ENCODE peak calls at places on chromosomes 2 and 18, in six cellular contexts. One of them, this sample, is unnamed.
A peak's percentile ranks its signal among the peaks of the same experiment; 100 is the strongest.

GRCh38 chr2:162424816-162425215 is 80.9 kb downstream of the GCA start:
- DNase-seq in astrocyte: no peak
- DNase-seq in mucosa of descending colon: no peak
- DNase-seq in esophagus squamous epithelium: no peak
- DNase-seq in sigmoid colon: no peak
- DNase-seq in spleen: no peak
- DNase-seq in this sample: no peak

GRCh38 chr2:101718993-101719571 is 21.6 kb downstream of the MAP4K4 start:
- DNase-seq in astrocyte: no peak
- DNase-seq in mucosa of descending colon: no peak
- DNase-seq in esophagus squamous epithelium: no peak
- DNase-seq in sigmoid colon: no peak
- DNase-seq in spleen: no peak
- DNase-seq in this sample: no peak

GRCh38 chr18:54269924-54270844 is 867 bp downstream of the POLI start:
- DNase-seq in astrocyte: peak; percentile 29
- DNase-seq in mucosa of descending colon: no peak
- DNase-seq in esophagus squamous epithelium: no peak
- DNase-seq in sigmoid colon: peak; percentile 80
- DNase-seq in spleen: peak; percentile 89
- DNase-seq in this sample: peak; percentile 7

GRCh38 chr2:189633392-189633811 is 27.9 kb upstream of the ASNSD1 start:
- DNase-seq in astrocyte: no peak
- DNase-seq in mucosa of descending colon: peak; percentile 24
- DNase-seq in esophagus squamous epithelium: no peak
- DNase-seq in sigmoid colon: no peak
- DNase-seq in spleen: no peak
- DNase-seq in this sample: no peak

GRCh38 chr2:28869494-28870145 is 489 bp downstream of the TRMT61B start:
- DNase-seq in astrocyte: no peak
- DNase-seq in mucosa of descending colon: peak; percentile 5
- DNase-seq in esophagus squamous epithelium: no peak
- DNase-seq in sigmoid colon: peak; percentile 66
- DNase-seq in spleen: peak; percentile 84
- DNase-seq in this sample: peak; percentile 6

GRCh38 chr18:8601277-8602032 is 7.8 kb upstream of the RAB12 start:
- DNase-seq in astrocyte: no peak
- DNase-seq in mucosa of descending colon: no peak
- DNase-seq in esophagus squamous epithelium: no peak
- DNase-seq in sigmoid colon: no peak
- DNase-seq in spleen: no peak
- DNase-seq in this sample: no peak

GRCh38 chr2:48444404-48444803 is 85.5 kb upstream of the STON1 start:
- DNase-seq in astrocyte: no peak
- DNase-seq in mucosa of descending colon: no peak
- DNase-seq in esophagus squamous epithelium: no peak
- DNase-seq in sigmoid colon: no peak
- DNase-seq in spleen: no peak
- DNase-seq in this sample: no peak

GRCh38 chr2:191538334-191538910 is 139.5 kb upstream of the NABP1 start:
- DNase-seq in astrocyte: no peak
- DNase-seq in mucosa of descending colon: no peak
- DNase-seq in esophagus squamous epithelium: no peak
- DNase-seq in sigmoid colon: no peak
- DNase-seq in spleen: no peak
- DNase-seq in this sample: no peak

GRCh38 chr2:238971318-238972145 is 123.6 kb downstream of the TWIST2 start:
- DNase-seq in astrocyte: no peak
- DNase-seq in mucosa of descending colon: no peak
- DNase-seq in esophagus squamous epithelium: no peak
- DNase-seq in sigmoid colon: no peak
- DNase-seq in spleen: no peak
- DNase-seq in this sample: no peak

GRCh38 chr2:55843096-55843991 is 80.2 kb downstream of the EFEMP1 start:
- DNase-seq in astrocyte: peak; percentile 94
- DNase-seq in mucosa of descending colon: peak; percentile 70
- DNase-seq in esophagus squamous epithelium: no peak
- DNase-seq in sigmoid colon: no peak
- DNase-seq in spleen: no peak
- DNase-seq in this sample: no peak

GRCh38 chr2:101704046-101704466 is 6.5 kb downstream of the MAP4K4 start:
- DNase-seq in astrocyte: peak; percentile 74
- DNase-seq in mucosa of descending colon: no peak
- DNase-seq in esophagus squamous epithelium: no peak
- DNase-seq in sigmoid colon: peak; percentile 82
- DNase-seq in spleen: no peak
- DNase-seq in this sample: no peak

GRCh38 chr2:31243053-31243452 is 9.1 kb downstream of the EHD3 start:
- DNase-seq in astrocyte: no peak
- DNase-seq in mucosa of descending colon: no peak
- DNase-seq in esophagus squamous epithelium: no peak
- DNase-seq in sigmoid colon: no peak
- DNase-seq in spleen: no peak
- DNase-seq in this sample: no peak

GRCh38 chr2:207683879-207684627 is 27.4 kb upstream of the CCNYL1 start:
- DNase-seq in astrocyte: peak; percentile 89
- DNase-seq in mucosa of descending colon: peak; percentile 14
- DNase-seq in esophagus squamous epithelium: no peak
- DNase-seq in sigmoid colon: no peak
- DNase-seq in spleen: no peak
- DNase-seq in this sample: no peak

GRCh38 chr2:9403924-9404323 is 19.4 kb downstream of the ITGB1BP1 start:
- DNase-seq in astrocyte: peak; percentile 56
- DNase-seq in mucosa of descending colon: no peak
- DNase-seq in esophagus squamous epithelium: no peak
- DNase-seq in sigmoid colon: peak; percentile 9
- DNase-seq in spleen: no peak
- DNase-seq in this sample: no peak

GRCh38 chr2:40666438-40666837 is 214.5 kb upstream of the SLC8A1 start:
- DNase-seq in astrocyte: peak; percentile 14
- DNase-seq in mucosa of descending colon: no peak
- DNase-seq in esophagus squamous epithelium: no peak
- DNase-seq in sigmoid colon: peak; percentile 69
- DNase-seq in spleen: no peak
- DNase-seq in this sample: no peak

GRCh38 chr18:35268811-35269210 is 21.2 kb downstream of the ZSCAN30 start:
- DNase-seq in astrocyte: no peak
- DNase-seq in mucosa of descending colon: no peak
- DNase-seq in esophagus squamous epithelium: no peak
- DNase-seq in sigmoid colon: no peak
- DNase-seq in spleen: no peak
- DNase-seq in this sample: no peak

GRCh38 chr18:71707400-71707799 is 836.7 kb downstream of the CBLN2 start:
- DNase-seq in astrocyte: no peak
- DNase-seq in mucosa of descending colon: no peak
- DNase-seq in esophagus squamous epithelium: no peak
- DNase-seq in sigmoid colon: no peak
- DNase-seq in spleen: no peak
- DNase-seq in this sample: no peak
- H3K9me3 ChIP-seq in astrocyte: no peaks in the 10 kb centered on the region
- H3K9me3 ChIP-seq in mucosa of descending colon: no peaks in the 10 kb centered on the region
- H3K9me3 ChIP-seq in esophagus squamous epithelium: no peaks in the 10 kb centered on the region
- H3K9me3 ChIP-seq in sigmoid colon: no peaks in the 10 kb centered on the region
- H3K9me3 ChIP-seq in spleen: no peaks in the 10 kb centered on the region
- H3K9me3 ChIP-seq in this sample: no peaks in the 10 kb centered on the region

GRCh38 chr18:2236232-2236631 is 335.1 kb downstream of the METTL4 start:
- DNase-seq in astrocyte: no peak
- DNase-seq in mucosa of descending colon: no peak
- DNase-seq in esophagus squamous epithelium: no peak
- DNase-seq in sigmoid colon: no peak
- DNase-seq in spleen: no peak
- DNase-seq in this sample: no peak
- H3K9me3 ChIP-seq in astrocyte: no peaks in the 10 kb centered on the region
- H3K9me3 ChIP-seq in mucosa of descending colon: no peaks in the 10 kb centered on the region
- H3K9me3 ChIP-seq in esophagus squamous epithelium: no peaks in the 10 kb centered on the region
- H3K9me3 ChIP-seq in sigmoid colon: no peaks in the 10 kb centered on the region
- H3K9me3 ChIP-seq in spleen: no peaks in the 10 kb centered on the region
- H3K9me3 ChIP-seq in this sample: no peaks in the 10 kb centered on the region

GRCh38 chr2:13686262-13686661 is 946.3 kb upstream of the LRATD1 start:
- DNase-seq in astrocyte: no peak
- DNase-seq in mucosa of descending colon: no peak
- DNase-seq in esophagus squamous epithelium: no peak
- DNase-seq in sigmoid colon: no peak
- DNase-seq in spleen: no peak
- DNase-seq in this sample: no peak
- H3K9me3 ChIP-seq in astrocyte: peaks cover 7% of the 10 kb centered on the region
- H3K9me3 ChIP-seq in mucosa of descending colon: peaks cover 69% of the 10 kb centered on the region
- H3K9me3 ChIP-seq in esophagus squamous epithelium: no peaks in the 10 kb centered on the region
- H3K9me3 ChIP-seq in sigmoid colon: no peaks in the 10 kb centered on the region
- H3K9me3 ChIP-seq in spleen: peaks cover 72% of the 10 kb centered on the region
- H3K9me3 ChIP-seq in this sample: no peaks in the 10 kb centered on the region

DNA sequence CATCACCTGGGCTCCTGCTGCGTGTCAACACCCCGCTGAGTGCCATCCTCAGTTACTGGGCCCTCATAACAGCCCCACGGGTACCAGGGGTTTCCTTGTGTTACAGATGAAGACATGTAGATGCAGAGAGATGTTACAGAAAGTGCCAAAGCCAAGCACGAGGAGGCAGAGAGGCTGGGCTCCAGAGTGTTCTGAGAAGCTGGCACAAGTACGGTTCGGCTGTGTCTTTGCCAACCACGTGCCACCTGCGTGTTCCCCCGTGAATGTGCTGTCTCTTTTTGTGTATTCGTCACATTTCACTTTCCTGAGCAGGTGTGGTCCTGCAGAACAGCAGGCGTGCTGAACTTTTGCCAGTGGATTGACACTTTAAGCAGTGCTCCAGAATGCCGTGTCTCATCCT is 124.6 kb downstream of the NCK2 start:
- DNase-seq in astrocyte: no peak
- DNase-seq in mucosa of descending colon: no peak
- DNase-seq in esophagus squamous epithelium: no peak
- DNase-seq in sigmoid colon: no peak
- DNase-seq in spleen: no peak
- DNase-seq in this sample: no peak
- H3K9me3 ChIP-seq in astrocyte: no peaks in the 10 kb centered on the region
- H3K9me3 ChIP-seq in mucosa of descending colon: no peaks in the 10 kb centered on the region
- H3K9me3 ChIP-seq in esophagus squamous epithelium: no peaks in the 10 kb centered on the region
- H3K9me3 ChIP-seq in sigmoid colon: no peaks in the 10 kb centered on the region
- H3K9me3 ChIP-seq in spleen: no peaks in the 10 kb centered on the region
- H3K9me3 ChIP-seq in this sample: no peaks in the 10 kb centered on the region

GRCh38 chr2:69177785-69178636 is 165.0 kb downstream of the ANTXR1 start:
- DNase-seq in astrocyte: peak; percentile 84
- DNase-seq in mucosa of descending colon: peak; percentile 76
- DNase-seq in esophagus squamous epithelium: peak; percentile 38
- DNase-seq in sigmoid colon: peak; percentile 97
- DNase-seq in spleen: peak; percentile 95
- DNase-seq in this sample: no peak
- H3K9me3 ChIP-seq in astrocyte: no peaks in the 10 kb centered on the region
- H3K9me3 ChIP-seq in mucosa of descending colon: no peaks in the 10 kb centered on the region
- H3K9me3 ChIP-seq in esophagus squamous epithelium: no peaks in the 10 kb centered on the region
- H3K9me3 ChIP-seq in sigmoid colon: no peaks in the 10 kb centered on the region
- H3K9me3 ChIP-seq in spleen: no peaks in the 10 kb centered on the region
- H3K9me3 ChIP-seq in this sample: no peaks in the 10 kb centered on the region

DNA sequence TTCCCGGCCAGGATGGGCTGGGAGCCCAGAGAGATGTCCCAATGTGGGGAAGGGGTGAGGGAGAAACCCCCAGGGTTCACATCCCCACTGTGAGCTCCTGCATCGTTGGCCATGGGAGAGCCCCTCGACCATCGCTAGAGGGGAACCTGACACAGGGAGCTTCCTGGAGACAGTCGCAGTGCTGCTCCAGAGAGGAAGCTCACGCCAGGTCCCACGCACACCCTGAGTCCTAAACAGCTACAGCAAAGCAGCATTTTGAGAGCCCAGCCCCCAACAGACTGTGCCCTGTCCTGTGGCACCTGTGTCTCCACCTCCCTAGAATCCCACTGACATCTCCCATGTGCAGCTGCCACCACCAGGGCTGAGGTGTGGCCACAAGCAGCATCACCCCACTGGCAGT is 468.0 kb upstream of the SALL3 start:
- DNase-seq in astrocyte: no peak
- DNase-seq in mucosa of descending colon: no peak
- DNase-seq in esophagus squamous epithelium: no peak
- DNase-seq in sigmoid colon: no peak
- DNase-seq in spleen: no peak
- DNase-seq in this sample: no peak
- H3K9me3 ChIP-seq in astrocyte: no peaks in the 10 kb centered on the region
- H3K9me3 ChIP-seq in mucosa of descending colon: peaks cover 5% of the 10 kb centered on the region
- H3K9me3 ChIP-seq in esophagus squamous epithelium: no peaks in the 10 kb centered on the region
- H3K9me3 ChIP-seq in sigmoid colon: no peaks in the 10 kb centered on the region
- H3K9me3 ChIP-seq in spleen: no peaks in the 10 kb centered on the region
- H3K9me3 ChIP-seq in this sample: no peaks in the 10 kb centered on the region

DNA sequence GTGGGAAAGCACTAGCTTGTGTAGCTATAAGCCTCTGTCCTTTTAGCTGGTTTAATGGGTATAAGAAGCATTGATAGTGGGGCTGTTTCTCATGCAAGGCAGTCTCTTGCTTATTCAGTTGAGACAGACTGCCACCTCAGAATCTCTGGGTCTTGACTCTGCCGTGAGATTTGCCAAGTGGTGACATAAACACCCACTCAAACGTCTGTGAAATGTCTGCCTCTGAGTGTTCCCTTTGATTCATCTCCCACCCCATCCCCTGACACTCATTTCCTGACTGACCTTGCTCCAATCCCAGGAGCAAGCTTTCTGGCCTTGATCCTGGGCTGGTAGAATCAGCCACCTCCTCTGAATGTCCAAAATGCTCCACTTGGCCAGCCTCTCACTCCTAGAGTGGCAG is 141.9 kb upstream of the RBMS1 start:
- DNase-seq in astrocyte: peak; percentile 60
- DNase-seq in mucosa of descending colon: no peak
- DNase-seq in esophagus squamous epithelium: no peak
- DNase-seq in sigmoid colon: no peak
- DNase-seq in spleen: no peak
- DNase-seq in this sample: no peak
- H3K9me3 ChIP-seq in astrocyte: peaks cover 6% of the 10 kb centered on the region
- H3K9me3 ChIP-seq in mucosa of descending colon: peaks cover 12% of the 10 kb centered on the region
- H3K9me3 ChIP-seq in esophagus squamous epithelium: no peaks in the 10 kb centered on the region
- H3K9me3 ChIP-seq in sigmoid colon: no peaks in the 10 kb centered on the region
- H3K9me3 ChIP-seq in spleen: peaks cover 37% of the 10 kb centered on the region
- H3K9me3 ChIP-seq in this sample: no peaks in the 10 kb centered on the region

GRCh38 chr2:39361511-39361910 is 75.6 kb downstream of the MAP4K3 start:
- DNase-seq in astrocyte: no peak
- DNase-seq in mucosa of descending colon: no peak
- DNase-seq in esophagus squamous epithelium: no peak
- DNase-seq in sigmoid colon: no peak
- DNase-seq in spleen: no peak
- DNase-seq in this sample: no peak
- H3K9me3 ChIP-seq in astrocyte: peaks cover 14% of the 10 kb centered on the region
- H3K9me3 ChIP-seq in mucosa of descending colon: peaks cover 36% of the 10 kb centered on the region
- H3K9me3 ChIP-seq in esophagus squamous epithelium: peaks cover 5% of the 10 kb centered on the region
- H3K9me3 ChIP-seq in sigmoid colon: no peaks in the 10 kb centered on the region
- H3K9me3 ChIP-seq in spleen: peaks cover 52% of the 10 kb centered on the region
- H3K9me3 ChIP-seq in this sample: peaks cover 13% of the 10 kb centered on the region

This sample was measured in T-helper 17 cell.